ENCODE peak calls at places on chromosomes 11 and 22, in seven cellular contexts. F, G, Y, M, R, O and B are unnamed samples.

GRCh38 chr11:107780775-107781174 is 68.9 kb upstream of the SLN start:
- DNase-seq in F (no peak), G (no peak), Y (no peak), M (no peak), R (no peak), O (no peak), B (no peak)

GRCh38 chr11:2998073-2998850 is 6.1 kb upstream of the NAP1L4 start:
- DNase-seq in F (peak; percentile 77), G (no peak), Y (no peak), M (no peak), R (peak; percentile 55), O (no peak), B (peak; percentile 27)

GRCh38 chr11:110077866-110078325 is 15.3 kb upstream of the ZC3H12C start:
- DNase-seq in F (no peak), G (peak; percentile 67), Y (no peak), M (no peak), R (no peak), O (no peak), B (no peak)

GRCh38 chr11:126422446-126422845 is 67.0 kb downstream of the ST3GAL4 start:
- DNase-seq in F (no peak), G (no peak), Y (no peak), M (no peak), R (no peak), O (no peak), B (no peak)

GRCh38 chr11:6647282-6647679 is 8.3 kb downstream of the DCHS1 start:
- DNase-seq in F (no peak), G (no peak), Y (no peak), M (no peak), R (peak; percentile 34), O (no peak), B (no peak)

GRCh38 chr11:34926101-34926830 is 9.8 kb downstream of the PDHX start:
- DNase-seq in F (no peak), G (no peak), Y (no peak), M (no peak), R (no peak), O (no peak), B (no peak)

GRCh38 chr11:12189543-12190235 is 79.3 kb downstream of the MICAL2 start:
- DNase-seq in F (no peak), G (no peak), Y (no peak), M (no peak), R (no peak), O (no peak), B (no peak)

GRCh38 chr11:11985016-11985715 is 23.3 kb downstream of the DKK3 start:
- DNase-seq in F (no peak), G (no peak), Y (no peak), M (no peak), R (no peak), O (no peak), B (no peak)

GRCh38 chr11:2837096-2837601 is 48.4 kb downstream of the CDKN1C start:
- DNase-seq in F (peak; percentile 31), G (peak; percentile 68), Y (peak; percentile 83), M (no peak), R (peak; percentile 74), O (no peak), B (no peak)

GRCh38 chr11:13140028-13140870 is 131.1 kb downstream of the RASSF10 start:
- DNase-seq in F (peak; percentile 82), G (no peak), Y (peak; percentile 84), M (no peak), R (peak; percentile 87), O (no peak), B (peak; percentile 46)

GRCh38 chr11:72425053-72425980 is 9.0 kb downstream of the CLPB start:
- DNase-seq in F (no peak), G (no peak), Y (no peak), M (no peak), R (no peak), O (no peak), B (no peak)

GRCh38 chr11:92383430-92383829 is 158.8 kb downstream of the FAT3 start:
- DNase-seq in F (no peak), G (no peak), Y (no peak), M (no peak), R (no peak), O (no peak), B (no peak)

GRCh38 chr22:48333816-48334735 is 1493.6 kb downstream of the BRD1 start:
- DNase-seq in F (no peak), G (no peak), Y (peak; percentile 41), M (no peak), R (no peak), O (no peak), B (no peak)

GRCh38 chr11:129440028-129440630 is 64.5 kb downstream of the BARX2 start:
- DNase-seq in F (peak; percentile 73), G (no peak), Y (no peak), M (no peak), R (no peak), O (no peak), B (no peak)

GRCh38 chr11:1375161-1375954 is 14.4 kb upstream of the BRSK2 start:
- DNase-seq in F (no peak), G (no peak), Y (no peak), M (no peak), R (no peak), O (no peak), B (peak; percentile 46)
- H3K27ac ChIP-seq in F (no peak overlapping the region), G (no peak overlapping the region), Y (no peak overlapping the region), M (no peak overlapping the region), R (no peak overlapping the region), O (no peak overlapping the region), B (no peak overlapping the region)

GRCh38 chr22:34236527-34236926 is 316.3 kb upstream of the LARGE1 start:
- DNase-seq in F (no peak), G (no peak), Y (no peak), M (no peak), R (no peak), O (no peak), B (peak; percentile 75)
- H3K27ac ChIP-seq in F (no peak overlapping the region), G (no peak overlapping the region), Y (no peak overlapping the region), M (no peak overlapping the region), R (no peak overlapping the region), O (no peak overlapping the region), B (no peak overlapping the region)

GRCh38 chr11:65973439-65974110 is 12.0 kb downstream of the SART1 start:
- DNase-seq in F (no peak), G (no peak), Y (no peak), M (no peak), R (no peak), O (no peak), B (no peak)
- H3K27ac ChIP-seq in F (no peak overlapping the region), G (no peak overlapping the region), Y (no peak overlapping the region), M (no peak overlapping the region), R (no peak overlapping the region), O (no peak overlapping the region), B (no peak overlapping the region)

GRCh38 chr11:23959466-23959865 is 537.4 kb upstream of the LUZP2 start:
- DNase-seq in F (no peak), G (no peak), Y (no peak), M (no peak), R (no peak), O (no peak), B (no peak)

GRCh38 chr11:23956586-23956985 is 540.3 kb upstream of the LUZP2 start:
- DNase-seq in F (no peak), G (no peak), Y (no peak), M (no peak), R (no peak), O (no peak), B (no peak)

GRCh38 chr11:23954317-23954716 is 542.5 kb upstream of the LUZP2 start:
- DNase-seq in F (no peak), G (no peak), Y (no peak), M (no peak), R (no peak), O (no peak), B (no peak)

GRCh38 chr11:23954730-23955129 is 542.1 kb upstream of the LUZP2 start:
- DNase-seq in F (no peak), G (no peak), Y (no peak), M (no peak), R (no peak), O (no peak), B (no peak)

DNA sequence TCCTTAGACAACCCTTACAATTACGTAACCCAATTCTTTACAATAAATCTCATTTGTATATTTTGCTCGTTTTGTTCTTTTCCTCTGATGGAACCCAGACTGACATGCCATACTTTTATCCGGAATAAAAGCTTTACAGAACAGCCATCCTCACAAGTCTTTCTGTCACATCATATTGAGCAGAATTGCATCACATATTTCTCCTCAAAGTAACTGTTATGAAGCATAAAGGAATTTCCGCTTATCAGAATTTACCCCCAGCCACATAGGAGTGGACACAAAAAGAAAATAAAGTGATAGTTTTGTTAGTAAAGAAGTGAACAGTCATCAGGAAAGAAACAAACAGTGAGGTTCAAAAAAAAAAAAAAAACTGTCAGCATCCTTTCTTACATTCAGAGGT is 539.5 kb upstream of the LUZP2 start:
- DNase-seq in F (no peak), G (no peak), Y (no peak), M (no peak), R (no peak), O (no peak), B (no peak)
- H3K27ac ChIP-seq in F (no peak overlapping the region), G (no peak overlapping the region), Y (no peak overlapping the region), M (no peak overlapping the region), R (no peak overlapping the region), O (no peak overlapping the region), B (no peak overlapping the region)

GRCh38 chr22:24758164-24758799 is 16.2 kb downstream of the PIWIL3 start:
- DNase-seq in F (peak; percentile 19), G (peak; percentile 53), Y (no peak), M (peak; percentile 68), R (peak; percentile 67), O (peak; percentile 21), B (peak; percentile 33)
- H3K27ac ChIP-seq in F (no peak overlapping the region), G (no peak overlapping the region), Y (no peak overlapping the region), M (no peak overlapping the region), R (no peak overlapping the region), O (no peak overlapping the region), B (no peak overlapping the region)

DNA sequence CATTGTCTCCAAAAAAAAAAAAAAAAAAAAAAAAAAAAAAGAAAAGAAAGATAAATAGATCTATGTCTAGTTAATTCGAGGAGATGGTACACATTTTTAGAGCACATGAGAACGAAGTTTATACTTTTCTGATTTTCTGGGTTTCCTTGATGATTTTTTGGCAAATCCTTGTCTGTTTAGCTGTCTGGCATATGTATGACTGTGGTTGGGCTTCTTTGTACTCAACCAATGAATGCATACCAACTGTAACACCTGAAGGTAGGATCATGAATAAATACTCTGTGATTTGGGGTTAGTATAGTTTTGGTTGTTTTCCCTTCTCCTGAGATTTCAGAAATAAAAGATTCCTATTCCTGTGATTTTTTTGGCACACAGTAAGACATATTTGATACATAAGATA is 63.1 kb downstream of the ARHGEF12 start:
- DNase-seq in F (no peak), G (no peak), Y (no peak), M (no peak), R (no peak), O (no peak), B (no peak)
- H3K27ac ChIP-seq in F (no peak overlapping the region), G (no peak overlapping the region), Y (no peak overlapping the region), M (no peak overlapping the region), R (no peak overlapping the region), O (no peak overlapping the region), B (no peak overlapping the region)